ENCODE peak calls at places on chromosomes 1 and 21, in eight cellular contexts. X is IMR-90, B is GM10248, A is lower leg skin, K is kidney epithelial cell, M is OCI-LY7, C is colonic mucosa, Y is cardiac fibroblast. P is an unnamed sample.

GRCh38 chr1:214050513-214051401 is 63.0 kb downstream of the PROX1 start:
- DNase-seq in M (no peak), C (no peak), Y (no peak), K (no peak), X (no peak), B (no peak), A (no peak), P (no peak)

GRCh38 chr1:167294528-167294927 is 73.8 kb downstream of the POU2F1 start:
- DNase-seq in C (no peak), A (peak), B (no peak), M (no peak), Y (peak), K (no peak), X (peak), P (no peak)

GRCh38 chr1:24186993-24187790 is at the start of gene IFNLR1:
- DNase-seq in K (no peak), C (peak), Y (no peak), A (peak), B (peak), M (peak), X (no peak), P (peak)

GRCh38 chr1:217471403-217471802 is 159.5 kb downstream of the GPATCH2 start:
- DNase-seq in B (no peak), Y (no peak), X (no peak), A (no peak), K (no peak), M (no peak), C (no peak), P (no peak)

GRCh38 chr1:44775930-44776748 is 799 bp downstream of the RPS8 start:
- DNase-seq in Y (peak), A (no peak), M (peak), K (no peak), B (no peak), C (peak), X (no peak), P (no peak)

GRCh38 chr1:54137532-54138061 is 15.2 kb downstream of the CDCP2 start:
- DNase-seq in X (peak), C (no peak), K (peak), M (no peak), A (no peak), Y (peak), B (no peak), P (no peak)

GRCh38 chr21:41932191-41932575 is 21.6 kb downstream of the C2CD2 start:
- DNase-seq in A (no peak), X (peak), M (no peak), B (no peak), K (peak), C (no peak), Y (peak), P (no peak)

GRCh38 chr1:154955039-154955717 is 721 bp downstream of the PBXIP1 start:
- DNase-seq in K (peak), M (peak), B (peak), Y (peak), C (peak), A (no peak), X (peak), P (no peak)

GRCh38 chr1:18293291-18293690 is 185.7 kb downstream of the IGSF21 start:
- DNase-seq in C (no peak), K (no peak), B (no peak), A (no peak), Y (no peak), X (no peak), M (no peak), P (no peak)

GRCh38 chr21:37878946-37879660 is 37.2 kb downstream of the KCNJ6 start:
- DNase-seq in C (no peak), A (no peak), M (no peak), Y (peak), B (no peak), K (peak), X (peak), P (peak)

GRCh38 chr1:168553680-168554553 is 10.1 kb upstream of the XCL2 start:
- DNase-seq in C (no peak), B (peak), X (no peak), Y (no peak), M (no peak), K (no peak), A (no peak), P (no peak)

GRCh38 chr1:7646981-7647901 is 123.9 kb upstream of the VAMP3 start:
- DNase-seq in Y (peak), C (peak), M (peak), K (no peak), A (peak), X (peak), B (peak), P (peak)

GRCh38 chr1:222042120-222042519 is 300.2 kb upstream of the DUSP10 start:
- DNase-seq in B (no peak), X (peak), K (no peak), M (no peak), Y (no peak), A (no peak), C (no peak), P (no peak)

GRCh38 chr1:245687636-245688535 is 533.1 kb downstream of the KIF26B start:
- DNase-seq in K (no peak), B (no peak), M (no peak), X (no peak), A (peak), C (no peak), Y (no peak), P (no peak)

GRCh38 chr1:168273575-168273974 is 7.1 kb upstream of the TBX19 start:
- DNase-seq in A (no peak), C (no peak), K (no peak), B (no peak), X (no peak), M (no peak), Y (no peak), P (no peak)

GRCh38 chr1:169070547-169070946 is 35.9 kb upstream of the ATP1B1 start:
- DNase-seq in K (no peak), C (no peak), M (no peak), A (no peak), Y (no peak), X (no peak), B (no peak), P (no peak)

GRCh38 chr1:33119532-33120217 is 38.7 kb downstream of the AZIN2 start:
- DNase-seq in A (peak), K (no peak), M (peak), B (peak), X (peak), C (no peak), Y (no peak), P (no peak)
- TF ChIP-seq CTCF in A (no peak), K (peak), M (no peak), B (peak), X (peak), C (no peak), Y (peak), P (no peak)

GRCh38 chr1:158830904-158831507 is at the start of gene MNDA:
- DNase-seq in C (no peak), K (no peak), Y (no peak), M (peak), A (no peak), B (peak), X (no peak), P (no peak)
- TF ChIP-seq CTCF in C (no peak), K (no peak), Y (no peak), M (no peak), A (no peak), B (no peak), X (no peak), P (no peak)

GRCh38 chr21:26849428-26850115 is 4.4 kb upstream of the ADAMTS1 start:
- DNase-seq in X (peak), A (no peak), M (peak), Y (peak), C (no peak), B (no peak), K (no peak), P (peak)
- TF ChIP-seq CTCF in X (peak), A (no peak), M (peak), Y (peak), C (peak), B (peak), K (peak), P (peak)

GRCh38 chr1:115114308-115114707 is 25.0 kb upstream of the TSPAN2 start:
- DNase-seq in A (no peak), M (no peak), K (no peak), C (no peak), Y (no peak), X (no peak), B (no peak), P (peak)
- TF ChIP-seq CTCF in A (no peak), M (no peak), K (no peak), C (no peak), Y (no peak), X (no peak), B (no peak), P (no peak)

GRCh38 chr1:111786669-111787207 is 31.0 kb downstream of the DDX20 start:
- DNase-seq in M (no peak), K (no peak), A (no peak), Y (no peak), C (no peak), B (no peak), X (no peak), P (no peak)

GRCh38 chr1:111789077-111789476 is 33.4 kb downstream of the DDX20 start:
- DNase-seq in X (no peak), A (no peak), K (no peak), B (no peak), Y (peak), C (no peak), M (no peak), P (no peak)

GRCh38 chr1:111792249-111792648 is 36.5 kb downstream of the DDX20 start:
- DNase-seq in A (no peak), X (no peak), M (no peak), B (no peak), C (no peak), K (no peak), Y (no peak), P (no peak)

GRCh38 chr1:111793896-111794295 is 38.2 kb downstream of the DDX20 start:
- DNase-seq in C (no peak), B (no peak), Y (no peak), A (no peak), X (no peak), K (no peak), M (no peak), P (no peak)

DNA sequence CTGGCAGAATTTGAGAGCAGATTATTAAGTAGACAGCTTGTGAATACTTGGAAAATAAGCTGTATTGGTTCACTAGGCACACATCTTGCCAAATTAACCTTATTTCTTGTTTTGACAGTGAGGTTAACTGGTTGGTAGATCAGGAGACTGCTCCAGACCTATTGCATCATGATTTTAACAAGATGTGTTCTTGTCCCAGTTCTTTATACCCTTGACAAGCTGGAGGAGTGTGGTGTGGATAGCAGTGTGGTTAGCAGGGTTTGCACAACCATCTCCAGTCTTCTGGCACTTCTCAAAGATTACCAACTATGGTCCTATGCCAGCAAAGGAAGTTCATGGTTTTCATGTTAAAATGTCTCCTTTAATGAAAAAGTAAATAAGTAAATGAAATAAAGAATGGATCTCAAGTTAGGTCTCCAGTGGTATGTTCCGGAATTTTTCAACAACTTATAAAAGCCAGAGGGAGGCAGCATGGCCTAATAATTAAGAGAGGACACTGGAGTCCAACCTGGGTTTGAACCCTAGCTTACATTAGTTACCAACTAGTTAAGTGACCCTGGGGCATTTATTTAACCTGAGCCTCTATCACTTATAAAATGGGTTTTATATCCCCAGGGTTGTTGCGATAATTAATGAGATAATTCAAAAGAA is 34.1 kb downstream of the DDX20 start:
- DNase-seq in Y (peak), B (no peak), A (no peak), K (no peak), X (no peak), C (no peak), M (no peak), P (no peak)
- TF ChIP-seq CTCF in Y (no peak), B (no peak), A (no peak), K (no peak), X (no peak), C (no peak), M (no peak), P (no peak)

GRCh38 chr1:31243451-31244286 is 4.0 kb upstream of the NKAIN1 start:
- DNase-seq in C (no peak), B (no peak), A (no peak), Y (peak), M (no peak), X (peak), K (no peak), P (no peak)

GRCh38 chr1:31249854-31250253 is 10.2 kb upstream of the NKAIN1 start:
- DNase-seq in M (no peak), B (no peak), X (no peak), A (peak), Y (no peak), C (no peak), K (no peak), P (no peak)

GRCh38 chr1:31244326-31244725 is 4.6 kb upstream of the NKAIN1 start:
- DNase-seq in B (no peak), M (no peak), C (no peak), X (peak), A (no peak), K (no peak), Y (peak), P (no peak)

GRCh38 chr1:31248276-31248675 is 8.6 kb upstream of the NKAIN1 start:
- DNase-seq in Y (no peak), K (no peak), M (no peak), A (peak), B (no peak), X (no peak), C (no peak), P (no peak)
- TF ChIP-seq CTCF in Y (no peak), K (no peak), M (no peak), A (no peak), B (no peak), X (no peak), C (no peak), P (no peak)